ENCODE peak calls at places on chromosomes 13 and 19, in eight cellular contexts. One of them, this sample, is unnamed.

GRCh38 chr13:88000239-88000638 is 329.1 kb downstream of the SLITRK5 start:
- DNase-seq in cardiac fibroblast: no peak
- DNase-seq in ascending aorta: no peak
- DNase-seq in astrocyte of the spinal cord: no peak
- DNase-seq in nephron progenitor cell: no peak
- DNase-seq in AG09319: no peak
- DNase-seq in CD4-positive, alpha-beta T cell: no peak
- DNase-seq in Panc1: no peak
- DNase-seq in this sample: no peak

GRCh38 chr13:35720690-35721554 is 244.4 kb upstream of the MAB21L1 start:
- DNase-seq in cardiac fibroblast: peak
- DNase-seq in ascending aorta: no peak
- DNase-seq in astrocyte of the spinal cord: peak
- DNase-seq in nephron progenitor cell: peak
- DNase-seq in AG09319: no peak
- DNase-seq in CD4-positive, alpha-beta T cell: no peak
- DNase-seq in Panc1: peak
- DNase-seq in this sample: no peak

GRCh38 chr13:109678459-109678858 is 107.9 kb downstream of the IRS2 start:
- DNase-seq in cardiac fibroblast: no peak
- DNase-seq in ascending aorta: no peak
- DNase-seq in astrocyte of the spinal cord: no peak
- DNase-seq in nephron progenitor cell: no peak
- DNase-seq in AG09319: no peak
- DNase-seq in CD4-positive, alpha-beta T cell: no peak
- DNase-seq in Panc1: no peak
- DNase-seq in this sample: no peak

GRCh38 chr13:99376924-99377323 is 69.7 kb upstream of the GPR183 start:
- DNase-seq in cardiac fibroblast: no peak
- DNase-seq in ascending aorta: no peak
- DNase-seq in astrocyte of the spinal cord: no peak
- DNase-seq in nephron progenitor cell: no peak
- DNase-seq in AG09319: no peak
- DNase-seq in CD4-positive, alpha-beta T cell: no peak
- DNase-seq in Panc1: no peak
- DNase-seq in this sample: no peak

GRCh38 chr19:49559928-49560327 is 20.4 kb downstream of the NOSIP start:
- DNase-seq in cardiac fibroblast: no peak
- DNase-seq in ascending aorta: no peak
- DNase-seq in astrocyte of the spinal cord: no peak
- DNase-seq in nephron progenitor cell: no peak
- DNase-seq in AG09319: no peak
- DNase-seq in CD4-positive, alpha-beta T cell: no peak
- DNase-seq in Panc1: no peak
- DNase-seq in this sample: no peak

GRCh38 chr13:110326263-110326904 is 19.3 kb downstream of the COL4A2 start:
- DNase-seq in cardiac fibroblast: no peak
- DNase-seq in ascending aorta: peak
- DNase-seq in astrocyte of the spinal cord: no peak
- DNase-seq in nephron progenitor cell: no peak
- DNase-seq in AG09319: no peak
- DNase-seq in CD4-positive, alpha-beta T cell: no peak
- DNase-seq in Panc1: no peak
- DNase-seq in this sample: no peak

GRCh38 chr19:10163557-10163956 is 31.2 kb downstream of the DNMT1 start:
- DNase-seq in cardiac fibroblast: no peak
- DNase-seq in ascending aorta: no peak
- DNase-seq in astrocyte of the spinal cord: no peak
- DNase-seq in nephron progenitor cell: no peak
- DNase-seq in AG09319: no peak
- DNase-seq in CD4-positive, alpha-beta T cell: no peak
- DNase-seq in Panc1: no peak
- DNase-seq in this sample: no peak

GRCh38 chr13:19957320-19958118 is 1.0 kb upstream of the ZMYM2 start:
- DNase-seq in cardiac fibroblast: peak
- DNase-seq in ascending aorta: peak
- DNase-seq in astrocyte of the spinal cord: peak
- DNase-seq in nephron progenitor cell: peak
- DNase-seq in AG09319: no peak
- DNase-seq in CD4-positive, alpha-beta T cell: peak
- DNase-seq in Panc1: no peak
- DNase-seq in this sample: peak

GRCh38 chr13:98214707-98215106 is 37.6 kb upstream of the RNF113B start:
- DNase-seq in cardiac fibroblast: no peak
- DNase-seq in ascending aorta: no peak
- DNase-seq in astrocyte of the spinal cord: no peak
- DNase-seq in nephron progenitor cell: no peak
- DNase-seq in AG09319: no peak
- DNase-seq in CD4-positive, alpha-beta T cell: no peak
- DNase-seq in Panc1: no peak
- DNase-seq in this sample: no peak

GRCh38 chr19:45253396-45254027 is 2.4 kb downstream of the MARK4 start:
- DNase-seq in cardiac fibroblast: peak
- DNase-seq in ascending aorta: no peak
- DNase-seq in astrocyte of the spinal cord: peak
- DNase-seq in nephron progenitor cell: no peak
- DNase-seq in AG09319: no peak
- DNase-seq in CD4-positive, alpha-beta T cell: no peak
- DNase-seq in Panc1: no peak
- DNase-seq in this sample: no peak

GRCh38 chr13:65264066-65264465 is 1966.1 kb downstream of the PCDH9 start:
- DNase-seq in cardiac fibroblast: no peak
- DNase-seq in ascending aorta: no peak
- DNase-seq in astrocyte of the spinal cord: no peak
- DNase-seq in nephron progenitor cell: no peak
- DNase-seq in AG09319: no peak
- DNase-seq in CD4-positive, alpha-beta T cell: no peak
- DNase-seq in Panc1: no peak
- DNase-seq in this sample: no peak

GRCh38 chr13:80168089-80168850 is 172.7 kb downstream of the SPRY2 start:
- DNase-seq in cardiac fibroblast: peak
- DNase-seq in ascending aorta: no peak
- DNase-seq in astrocyte of the spinal cord: peak
- DNase-seq in nephron progenitor cell: no peak
- DNase-seq in AG09319: no peak
- DNase-seq in CD4-positive, alpha-beta T cell: no peak
- DNase-seq in Panc1: no peak
- DNase-seq in this sample: peak

GRCh38 chr19:5961969-5962945 is 15.7 kb downstream of the RANBP3 start:
- DNase-seq in cardiac fibroblast: peak
- DNase-seq in ascending aorta: no peak
- DNase-seq in astrocyte of the spinal cord: peak
- DNase-seq in nephron progenitor cell: no peak
- DNase-seq in AG09319: no peak
- DNase-seq in CD4-positive, alpha-beta T cell: peak
- DNase-seq in Panc1: no peak
- DNase-seq in this sample: peak

DNA sequence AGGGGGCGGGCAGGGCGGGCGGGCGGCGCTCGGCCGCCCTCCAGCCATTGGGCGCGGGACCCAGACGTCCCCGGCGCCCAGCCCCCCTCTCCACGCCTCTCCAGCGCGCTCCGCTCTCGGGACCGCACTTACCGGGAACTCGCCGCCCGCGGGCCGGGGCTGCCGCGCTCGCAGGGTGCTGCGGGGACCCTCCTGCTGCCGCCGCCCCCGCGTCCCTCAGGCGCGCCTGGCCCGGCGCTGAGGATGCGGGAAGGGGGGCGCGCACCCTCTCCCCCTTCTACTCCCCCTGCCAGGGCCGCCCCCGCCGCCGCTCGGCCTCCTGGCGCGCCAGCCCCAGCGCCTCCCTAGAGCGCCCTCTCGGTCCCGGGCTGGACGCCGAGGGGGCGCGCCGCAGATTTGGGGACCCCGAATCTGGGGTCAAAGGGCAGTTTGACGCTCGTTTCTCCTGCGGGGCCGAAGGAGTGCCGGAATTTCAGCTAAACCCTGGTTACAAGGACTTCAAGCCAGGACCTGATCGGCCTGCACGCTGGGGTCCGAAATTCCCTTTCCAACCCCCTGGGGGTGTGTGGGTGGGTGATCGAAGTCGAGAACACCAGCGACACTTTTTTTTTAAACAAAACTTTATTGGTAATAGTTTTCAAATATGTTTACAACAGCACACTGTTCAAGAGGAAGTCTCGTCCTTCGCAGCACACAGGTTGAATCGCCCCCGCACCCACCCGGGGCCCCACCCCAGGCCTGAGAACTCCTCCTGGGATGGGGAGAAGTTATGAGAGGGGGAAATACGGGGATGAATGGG is 734 bp upstream of the SAMD1 start:
- DNase-seq in cardiac fibroblast: peak
- DNase-seq in ascending aorta: peak
- DNase-seq in astrocyte of the spinal cord: peak
- DNase-seq in nephron progenitor cell: peak
- DNase-seq in AG09319: no peak
- DNase-seq in CD4-positive, alpha-beta T cell: peak
- DNase-seq in Panc1: no peak
- DNase-seq in this sample: no peak
- TF ChIP-seq CTCF in cardiac fibroblast: peak
- TF ChIP-seq CTCF in ascending aorta: peak
- TF ChIP-seq CTCF in astrocyte of the spinal cord: peak
- TF ChIP-seq CTCF in nephron progenitor cell: no peak
- TF ChIP-seq CTCF in AG09319: peak
- TF ChIP-seq CTCF in CD4-positive, alpha-beta T cell: peak
- TF ChIP-seq CTCF in Panc1: peak
- TF ChIP-seq CTCF in this sample: no peak

GRCh38 chr19:40521276-40521675 is 54.5 kb downstream of the SPTBN4 start:
- DNase-seq in cardiac fibroblast: peak
- DNase-seq in ascending aorta: no peak
- DNase-seq in astrocyte of the spinal cord: peak
- DNase-seq in nephron progenitor cell: no peak
- DNase-seq in AG09319: no peak
- DNase-seq in CD4-positive, alpha-beta T cell: no peak
- DNase-seq in Panc1: no peak
- DNase-seq in this sample: no peak
- TF ChIP-seq CTCF in cardiac fibroblast: peak
- TF ChIP-seq CTCF in ascending aorta: no peak
- TF ChIP-seq CTCF in astrocyte of the spinal cord: peak
- TF ChIP-seq CTCF in nephron progenitor cell: no peak
- TF ChIP-seq CTCF in AG09319: peak
- TF ChIP-seq CTCF in CD4-positive, alpha-beta T cell: no peak
- TF ChIP-seq CTCF in Panc1: peak
- TF ChIP-seq CTCF in this sample: no peak

GRCh38 chr19:54021932-54022331 is 30.5 kb downstream of the CACNG6 start:
- DNase-seq in cardiac fibroblast: no peak
- DNase-seq in ascending aorta: no peak
- DNase-seq in astrocyte of the spinal cord: no peak
- DNase-seq in nephron progenitor cell: no peak
- DNase-seq in AG09319: no peak
- DNase-seq in CD4-positive, alpha-beta T cell: no peak
- DNase-seq in Panc1: no peak
- DNase-seq in this sample: no peak
- TF ChIP-seq CTCF in cardiac fibroblast: no peak
- TF ChIP-seq CTCF in ascending aorta: no peak
- TF ChIP-seq CTCF in astrocyte of the spinal cord: no peak
- TF ChIP-seq CTCF in nephron progenitor cell: no peak
- TF ChIP-seq CTCF in AG09319: no peak
- TF ChIP-seq CTCF in CD4-positive, alpha-beta T cell: no peak
- TF ChIP-seq CTCF in Panc1: no peak
- TF ChIP-seq CTCF in this sample: no peak

GRCh38 chr19:56710437-56710836 is 38.9 kb upstream of the ZNF835 start:
- DNase-seq in cardiac fibroblast: no peak
- DNase-seq in ascending aorta: no peak
- DNase-seq in astrocyte of the spinal cord: no peak
- DNase-seq in nephron progenitor cell: no peak
- DNase-seq in AG09319: no peak
- DNase-seq in CD4-positive, alpha-beta T cell: no peak
- DNase-seq in Panc1: no peak
- DNase-seq in this sample: no peak
- TF ChIP-seq CTCF in cardiac fibroblast: no peak
- TF ChIP-seq CTCF in ascending aorta: no peak
- TF ChIP-seq CTCF in astrocyte of the spinal cord: no peak
- TF ChIP-seq CTCF in nephron progenitor cell: no peak
- TF ChIP-seq CTCF in AG09319: no peak
- TF ChIP-seq CTCF in CD4-positive, alpha-beta T cell: no peak
- TF ChIP-seq CTCF in Panc1: no peak
- TF ChIP-seq CTCF in this sample: no peak

DNA sequence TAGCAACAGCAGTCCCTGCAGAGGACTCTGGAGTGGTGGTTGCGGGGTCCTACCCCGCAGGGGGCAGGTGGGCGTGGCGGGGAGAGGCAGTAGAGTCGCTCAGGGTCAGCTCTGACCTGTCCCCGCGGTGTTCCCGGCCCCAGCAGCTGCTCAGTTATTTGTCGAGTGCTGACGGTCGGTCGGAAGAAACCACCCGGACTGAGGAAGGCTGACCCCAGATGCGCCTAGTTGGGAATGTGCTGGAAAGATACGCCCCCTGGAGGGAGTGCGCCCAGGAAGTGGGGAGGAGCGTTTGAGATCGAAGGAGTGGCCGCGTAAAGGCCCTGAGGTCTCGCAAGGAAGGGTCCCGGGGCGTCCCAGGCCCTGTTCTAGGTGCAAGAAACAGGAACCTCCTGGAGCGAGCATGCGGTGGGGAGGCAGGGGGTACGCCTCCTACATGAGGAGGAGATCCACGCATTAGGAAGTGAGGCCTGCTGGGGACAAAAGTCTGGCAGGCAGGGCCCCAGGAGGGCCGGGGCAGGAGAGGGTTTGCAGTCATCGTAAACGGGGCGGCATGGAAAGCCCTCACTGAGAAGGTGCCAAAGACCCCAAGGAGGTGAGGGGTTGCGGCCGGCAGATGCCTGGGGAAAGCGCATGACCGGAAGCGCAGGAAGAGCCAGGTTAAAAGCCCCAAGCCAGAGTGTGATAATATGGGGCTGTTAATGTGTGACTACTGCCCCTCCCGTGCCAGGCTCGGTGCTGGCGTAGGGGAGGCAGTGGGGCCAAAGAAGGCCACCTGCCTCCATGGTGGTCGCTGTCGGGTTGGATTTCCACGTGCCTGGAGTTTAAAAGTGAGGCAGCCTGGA is 9.1 kb downstream of the CCDC8 start:
- DNase-seq in cardiac fibroblast: no peak
- DNase-seq in ascending aorta: no peak
- DNase-seq in astrocyte of the spinal cord: peak
- DNase-seq in nephron progenitor cell: peak
- DNase-seq in AG09319: no peak
- DNase-seq in CD4-positive, alpha-beta T cell: no peak
- DNase-seq in Panc1: no peak
- DNase-seq in this sample: no peak
- TF ChIP-seq CTCF in cardiac fibroblast: no peak
- TF ChIP-seq CTCF in ascending aorta: no peak
- TF ChIP-seq CTCF in astrocyte of the spinal cord: peak
- TF ChIP-seq CTCF in nephron progenitor cell: no peak
- TF ChIP-seq CTCF in AG09319: no peak
- TF ChIP-seq CTCF in CD4-positive, alpha-beta T cell: no peak
- TF ChIP-seq CTCF in Panc1: no peak
- TF ChIP-seq CTCF in this sample: peak

This sample was measured in CD14-positive monocyte.